ENCODE peak calls at places on chromosomes 3 and 15, in five cellular contexts. U is lung microvascular endothelial cell; N is NCI-H187; L is naive thymus-derived CD4-positive, alpha-beta T cell; Z is fibroblast of mammary gland. M is an unnamed sample.

GRCh38 chr3:11282250-11283125 is 10.3 kb downstream of the ATG7 start:
- DNase-seq in L (no peak), N (no peak), Z (peak), U (no peak), M (no peak)

GRCh38 chr3:83216919-83217594 is 1455.6 kb upstream of the GBE1 start:
- DNase-seq in L (no peak), U (no peak), Z (no peak), N (no peak), M (no peak)

GRCh38 chr3:166425900-166426611 is 588.8 kb upstream of the BCHE start:
- DNase-seq in L (no peak), Z (no peak), N (no peak), U (no peak), M (no peak)

GRCh38 chr3:32951410-32951811 is at the start of gene CCR4:
- DNase-seq in L (peak), Z (no peak), U (no peak), N (no peak), M (no peak)

GRCh38 chr3:72261566-72262564 is 476.9 kb upstream of the PROK2 start:
- DNase-seq in N (no peak), U (no peak), L (no peak), Z (no peak), M (no peak)

GRCh38 chr15:52733078-52733477 is 53.9 kb upstream of the ATOSA start:
- DNase-seq in L (no peak), U (no peak), N (no peak), Z (peak), M (no peak)

GRCh38 chr3:189398656-189399055 is 226.9 kb downstream of the TPRG1 start:
- DNase-seq in Z (no peak), L (no peak), N (no peak), U (no peak), M (no peak)

GRCh38 chr15:48965972-48966371 is 2.3 kb upstream of the SHC4 start:
- DNase-seq in Z (peak), N (no peak), L (no peak), U (no peak), M (no peak)

GRCh38 chr3:120172070-120172469 is 77.8 kb upstream of the GSK3B start:
- DNase-seq in L (no peak), N (no peak), Z (peak), U (no peak), M (no peak)

GRCh38 chr3:113898892-113899291 is 48.9 kb upstream of the ZDHHC23 start:
- DNase-seq in U (no peak), L (no peak), Z (peak), N (no peak), M (no peak)

GRCh38 chr3:23623841-23624240 is 181.9 kb upstream of the UBE2E1 start:
- DNase-seq in Z (no peak), L (no peak), U (no peak), N (no peak), M (no peak)